ENCODE peak calls at places on chromosomes 11 and 22, in four cellular contexts. H, Q, R and T are unnamed samples. For H3F3A, the result is how much of the 10 kb centered on the place peaks cover.

GRCh38 chr22:23752750-23753149 is 1.5 kb downstream of the VPREB3 start:
- DNase-seq in Q (no peak), H (no peak), R (no peak), T (no peak)

GRCh38 chr11:128884703-128885338 is 6.3 kb upstream of the KCNJ5 start:
- DNase-seq in Q (peak), R (peak), H (peak), T (peak)

GRCh38 chr11:68411501-68411991 is 49.0 kb upstream of the PPP6R3 start:
- DNase-seq in R (no peak), H (no peak), Q (no peak), T (no peak)

GRCh38 chr11:126146454-126147192 is 64.8 kb downstream of the RPUSD4 start:
- DNase-seq in R (no peak), H (peak), Q (no peak), T (no peak)

GRCh38 chr11:131656839-131657211 is 286.4 kb downstream of the NTM start:
- DNase-seq in R (no peak), Q (no peak), H (peak), T (no peak)

GRCh38 chr11:1888811-1889526 is 2.7 kb downstream of the PRR33 start:
- DNase-seq in R (no peak), H (no peak), Q (no peak), T (no peak)

GRCh38 chr11:19242184-19242932 is 1.6 kb upstream of the E2F8 start:
- DNase-seq in R (peak), H (peak), Q (no peak), T (no peak)

GRCh38 chr22:27999876-28000275 is 80.8 kb upstream of the PITPNB start:
- DNase-seq in R (no peak), H (no peak), Q (no peak), T (no peak)

GRCh38 chr22:35587447-35587870 is 29.7 kb downstream of the MB start:
- DNase-seq in R (peak), Q (peak), H (no peak), T (no peak)

GRCh38 chr22:23715811-23716355 is 25.1 kb downstream of the RGL4 start:
- DNase-seq in H (no peak), R (no peak), Q (no peak), T (no peak)

GRCh38 chr22:44341431-44342346 is 28.9 kb upstream of the SHISAL1 start:
- DNase-seq in Q (no peak), H (no peak), R (peak), T (no peak)

GRCh38 chr22:26321469-26321913 is 107.6 kb upstream of the ASPHD2 start:
- DNase-seq in R (peak), H (peak), Q (no peak), T (no peak)

GRCh38 chr11:78195917-78196545 is 7.3 kb downstream of the USP35 start:
- DNase-seq in R (no peak), Q (no peak), H (no peak), T (no peak)

GRCh38 chr11:20479399-20479974 is 92.0 kb downstream of the PRMT3 start:
- DNase-seq in H (no peak), Q (no peak), R (no peak), T (no peak)

GRCh38 chr11:9003573-9004309 is at the start of gene NRIP3:
- DNase-seq in R (peak), Q (no peak), H (peak), T (no peak)
- TF ChIP-seq EZH2 in R (no peak), Q (no peak), H (peak), T (no peak)

GRCh38 chr11:59815754-59816153 is 5.2 kb upstream of the MRPL16 start:
- DNase-seq in Q (no peak), H (peak), R (no peak), T (no peak)

GRCh38 chr11:59810911-59811259 is 307 bp upstream of the MRPL16 start:
- DNase-seq in H (no peak), R (no peak), Q (no peak), T (no peak)

GRCh38 chr11:59812220-59812619 is 1.6 kb upstream of the MRPL16 start:
- DNase-seq in R (no peak), H (no peak), Q (no peak), T (no peak)

GRCh38 chr11:59810189-59810910 is at the start of gene MRPL16:
- DNase-seq in R (peak), Q (peak), H (peak), T (peak)

GRCh38 chr11:59813364-59813763 is 2.8 kb upstream of the MRPL16 start:
- DNase-seq in H (no peak), Q (no peak), R (no peak), T (no peak)
- H2AFZ ChIP-seq in H (no peak), Q (no peak), R (no peak), T (peak)

DNA sequence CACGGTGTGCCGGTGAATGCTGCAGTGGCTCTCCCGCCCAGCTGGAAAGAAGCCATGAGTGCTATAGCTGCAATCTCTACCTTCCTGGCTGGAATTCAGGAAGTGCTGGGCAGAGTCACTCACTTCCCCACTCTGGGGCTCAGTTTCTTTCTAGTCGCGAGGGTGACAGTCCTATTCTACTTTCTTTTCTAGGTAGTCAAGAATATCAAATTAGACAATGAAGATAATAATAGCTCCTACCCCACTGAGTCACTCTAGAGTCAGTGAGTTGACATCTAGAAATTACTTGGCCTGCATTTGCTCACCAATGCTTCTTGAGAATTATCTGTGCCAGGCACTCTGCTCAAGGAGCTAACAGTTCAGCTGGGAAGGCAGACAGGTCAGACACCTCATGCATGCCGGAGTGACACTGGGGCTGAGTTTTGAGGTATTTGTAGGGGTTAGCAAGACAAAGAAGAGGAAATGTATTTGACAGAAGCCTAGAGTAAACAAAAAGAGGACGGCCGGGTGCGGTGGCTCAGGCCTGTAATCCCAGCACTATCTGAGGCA is 3.2 kb downstream of the CENPM start:
- DNase-seq in H (peak), Q (no peak), R (peak), T (no peak)
- H3F3A ChIP-seq in H (under half), Q (under half), R (under half), T (under half)

GRCh38 chr11:47593934-47594855 is at the start of gene C1QTNF4:
- DNase-seq in R (no peak), Q (no peak), H (peak), T (no peak)
- TF ChIP-seq EZH2 in R (peak), Q (no peak), H (peak), T (no peak)

DNA sequence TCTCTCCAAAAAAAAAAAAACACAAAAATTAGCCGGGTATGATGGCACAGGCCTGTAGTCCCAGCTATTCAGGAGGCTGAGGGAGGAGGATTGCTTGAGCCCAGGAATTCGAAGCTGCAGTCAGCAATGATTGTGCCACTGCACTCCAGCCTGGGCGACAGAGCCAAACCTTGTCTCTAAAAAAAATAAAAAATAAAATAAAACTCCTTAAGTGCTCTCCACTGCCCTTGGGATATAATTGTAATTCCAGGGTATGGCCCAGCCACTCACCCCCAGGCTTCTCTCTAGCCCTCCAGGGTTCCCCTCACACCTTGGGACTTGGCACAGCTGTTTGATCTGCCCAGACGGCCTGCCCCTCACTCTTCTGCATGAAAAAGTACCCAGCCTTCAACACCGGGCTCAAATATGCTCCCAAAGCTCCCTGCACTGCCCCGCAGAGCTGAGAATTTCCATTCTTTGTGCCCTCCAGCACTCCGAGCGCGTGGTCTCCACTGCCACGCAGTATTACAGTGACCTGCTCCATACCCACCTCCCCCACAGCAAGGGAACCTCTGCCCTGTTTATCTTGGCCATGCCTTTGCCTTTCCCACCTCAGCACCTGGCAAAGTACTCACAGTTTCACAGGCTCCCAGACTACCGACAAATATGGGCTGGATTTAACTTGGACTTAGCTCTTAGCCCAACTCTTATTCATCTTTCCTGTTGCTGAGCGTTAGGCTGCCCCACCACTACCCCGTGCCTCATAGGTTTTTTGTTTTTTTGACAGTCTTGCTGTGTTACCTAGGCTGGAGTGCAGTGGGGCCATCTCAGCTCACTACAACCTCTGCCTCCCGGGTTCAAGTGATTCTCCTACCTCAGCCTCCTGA is 7.6 kb upstream of the FTH1 start:
- DNase-seq in H (no peak), R (no peak), Q (peak), T (no peak)
- H2AFZ ChIP-seq in H (no peak), R (no peak), Q (no peak), T (no peak)

DNA sequence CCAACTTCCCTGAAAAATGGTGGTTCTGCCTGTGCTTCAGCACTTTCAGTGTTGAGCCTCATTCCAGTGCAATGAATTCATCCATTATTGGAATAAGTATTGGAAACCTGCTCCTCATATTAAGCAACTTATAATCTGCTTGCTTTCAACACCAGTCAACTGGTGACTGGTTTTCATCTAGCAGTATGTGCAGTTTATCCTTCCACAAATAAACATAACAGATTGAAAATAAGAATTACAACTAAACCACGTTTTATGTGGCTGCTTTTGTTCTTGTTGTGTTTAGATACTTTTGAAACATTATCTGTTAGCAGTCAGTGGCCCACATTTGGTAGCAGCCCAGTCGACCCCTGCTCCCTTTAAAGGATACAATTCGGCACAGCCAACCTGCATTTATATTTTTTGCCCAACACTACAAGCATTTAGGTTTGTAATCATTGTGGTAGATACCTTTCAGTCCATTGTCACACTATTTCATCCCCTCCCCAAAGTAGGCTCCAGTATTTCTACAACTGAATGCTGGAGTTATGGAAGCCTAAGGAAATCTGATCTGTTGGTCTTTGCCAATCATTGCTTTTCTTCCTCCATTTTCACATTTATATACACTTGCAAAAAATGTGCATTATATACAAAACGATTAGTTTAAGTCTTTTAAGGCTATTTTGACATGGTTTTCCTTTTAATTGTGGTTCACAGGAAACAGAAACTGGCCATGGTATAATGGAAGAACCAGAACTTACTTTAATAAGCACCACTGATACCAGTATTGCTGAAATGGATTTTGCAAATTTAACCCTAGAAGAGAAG is 13.1 kb downstream of the TAF1D start:
- DNase-seq in H (no peak), R (no peak), Q (no peak), T (no peak)
- H3F3A ChIP-seq in H (half or more), R (half or more), Q (half or more), T (half or more)

DNA sequence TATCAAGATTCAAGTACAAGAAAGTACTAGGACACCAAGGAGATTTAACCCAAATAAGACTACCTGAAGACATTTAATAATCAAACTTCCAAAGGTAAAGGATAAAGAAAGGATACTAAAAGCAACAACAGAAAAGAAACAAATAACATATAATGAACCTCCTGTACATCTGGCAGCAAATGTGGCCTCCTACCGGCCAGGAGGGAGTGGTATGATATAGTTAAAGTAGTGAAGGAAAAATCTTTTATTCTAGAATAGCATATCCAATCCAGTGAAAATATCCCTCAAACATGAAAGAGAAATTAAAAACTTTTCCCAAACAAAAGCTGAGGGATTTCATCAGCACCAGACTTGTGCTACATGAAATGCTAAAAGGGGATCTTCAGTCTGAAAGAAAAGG is 104.7 kb upstream of the GUCY1A2 start:
- DNase-seq in R (peak), Q (no peak), H (no peak), T (no peak)
- TF ChIP-seq EZH2 in R (no peak), Q (no peak), H (no peak), T (no peak)

GRCh38 chr11:111193924-111194490 is 51.5 kb upstream of the POU2AF2 start:
- DNase-seq in R (peak), Q (peak), H (no peak), T (no peak)

GRCh38 chr11:111186308-111186967 is 59.1 kb upstream of the POU2AF2 start:
- DNase-seq in Q (no peak), R (no peak), H (no peak), T (no peak)

GRCh38 chr11:111185259-111185658 is 60.3 kb upstream of the POU2AF2 start:
- DNase-seq in Q (no peak), H (no peak), R (peak), T (no peak)

GRCh38 chr11:111194789-111195188 is 50.7 kb upstream of the POU2AF2 start:
- DNase-seq in H (no peak), R (no peak), Q (no peak), T (peak)

GRCh38 chr11:111189466-111189865 is 56.1 kb upstream of the POU2AF2 start:
- DNase-seq in R (peak), H (peak), Q (no peak), T (no peak)
- H2AFZ ChIP-seq in R (peak), H (no peak), Q (no peak), T (no peak)

DNA sequence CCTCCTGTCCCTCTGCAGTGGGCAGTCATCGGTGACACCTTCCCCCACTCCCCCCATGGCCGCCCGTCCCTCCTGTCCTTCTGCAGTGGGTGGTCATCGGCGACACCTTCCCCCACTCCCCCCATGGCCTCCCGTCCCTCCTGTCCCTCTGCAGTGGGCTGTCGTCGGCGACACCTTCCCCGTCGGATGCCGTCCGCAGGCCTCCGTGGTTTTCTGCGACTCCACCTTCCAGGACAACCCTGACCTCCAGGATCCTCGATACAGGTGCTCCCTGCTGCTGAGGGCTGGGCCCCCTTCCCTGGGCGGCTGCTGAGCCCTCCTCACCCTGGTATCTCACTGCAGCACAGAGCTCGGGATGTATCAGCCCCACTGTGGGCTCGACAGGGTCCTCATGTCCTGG is 2.2 kb downstream of the MIOX start:
- DNase-seq in Q (no peak), R (no peak), H (no peak), T (no peak)
- H3F3A ChIP-seq in Q (under half), R (under half), H (under half), T (under half)

DNA sequence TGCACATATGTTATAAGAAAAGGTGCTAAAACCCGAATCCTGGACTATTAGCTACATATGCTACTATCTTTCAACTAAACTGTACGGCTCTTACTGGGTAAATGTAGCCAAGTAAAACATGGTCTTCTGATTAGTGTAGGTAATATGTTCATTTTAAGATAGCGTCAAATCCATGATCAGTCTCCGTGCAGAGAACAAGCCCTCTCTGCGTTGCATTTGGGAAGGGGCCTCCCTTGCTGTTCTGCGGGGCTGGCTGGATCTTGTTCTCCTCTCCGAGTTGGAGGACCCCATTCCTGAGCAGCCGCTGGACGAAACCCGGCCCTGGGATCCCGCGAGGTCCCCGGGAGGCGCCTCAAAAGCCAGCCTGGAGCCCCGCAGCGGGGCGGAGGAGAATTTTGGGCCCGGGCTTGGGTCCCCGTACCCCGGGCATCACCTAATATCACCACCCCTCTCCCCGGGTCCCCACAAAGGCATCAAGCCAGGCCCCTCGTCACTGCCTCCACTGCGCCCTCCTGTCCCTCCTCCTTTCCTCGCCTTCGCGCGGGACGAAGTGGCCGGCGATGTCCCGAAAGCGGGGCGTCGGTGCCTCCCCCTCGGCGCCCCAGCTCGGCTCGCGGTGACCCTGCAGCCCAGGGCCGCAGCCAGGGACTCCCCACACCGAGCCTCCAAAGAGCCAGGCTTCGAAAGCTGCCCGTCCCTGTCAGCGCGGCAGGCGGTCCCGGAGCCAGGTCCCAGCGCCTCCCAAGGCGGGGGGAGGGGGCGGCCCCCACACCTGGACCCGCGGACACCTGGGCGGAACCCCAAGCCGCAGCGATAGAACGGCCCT is 54.5 kb upstream of the FBXO3 start:
- DNase-seq in H (peak), R (peak), Q (peak), T (no peak)
- TF ChIP-seq EZH2 in H (no peak), R (no peak), Q (no peak), T (no peak)